ENCODE peak calls at places on chromosomes 5 and 9, in six cellular contexts. Z, F, X, Y, V and T are unnamed samples.

GRCh38 chr5:103340717-103341397 is 82.3 kb downstream of the MACIR start:
- DNase-seq in Y (no peak), X (peak; percentile 35), Z (no peak), V (peak; percentile 35), F (no peak), T (no peak)

GRCh38 chr9:97365634-97366033 is 46.3 kb upstream of the TDRD7 start:
- DNase-seq in V (no peak), Z (no peak), Y (no peak), F (no peak), X (no peak), T (no peak)

GRCh38 chr9:34459941-34460340 is 1.3 kb downstream of the DNAI1 start:
- DNase-seq in Z (no peak), V (no peak), Y (no peak), F (no peak), X (no peak), T (no peak)

GRCh38 chr5:107670028-107670926 is 460 bp downstream of the EFNA5 start:
- DNase-seq in V (no peak), X (peak; percentile 29), Z (peak; percentile 77), Y (no peak), F (peak; percentile 70), T (peak; percentile 26)

GRCh38 chr9:129737479-129738269 is 15.2 kb downstream of the PTGES start:
- DNase-seq in X (peak; percentile 90), F (peak; percentile 95), V (peak; percentile 28), Y (peak; percentile 93), Z (peak; percentile 96), T (peak; percentile 56)

GRCh38 chr5:138953370-138954256 is 78.5 kb upstream of the LRRTM2 start:
- DNase-seq in Z (no peak), V (peak; percentile 35), Y (no peak), F (peak; percentile 33), X (peak; percentile 59), T (peak; percentile 68)

GRCh38 chr5:6832994-6833393 is 119.8 kb downstream of the TENT4A start:
- DNase-seq in Y (no peak), V (no peak), Z (no peak), F (no peak), X (no peak), T (peak; percentile 17)

GRCh38 chr5:4413996-4414395 is 726.1 kb upstream of the ADAMTS16 start:
- DNase-seq in X (no peak), V (no peak), F (no peak), Z (peak; percentile 73), Y (no peak), T (no peak)

GRCh38 chr9:31304576-31304975 is 1079.9 kb upstream of the ACO1 start:
- DNase-seq in Y (no peak), X (no peak), F (peak; percentile 69), Z (no peak), V (peak; percentile 10), T (peak; percentile 5)

GRCh38 chr5:111530298-111530740 is 18.0 kb upstream of the STARD4 start:
- DNase-seq in Y (no peak), V (no peak), X (peak; percentile 43), Z (no peak), F (no peak), T (peak; percentile 18)

GRCh38 chr5:143154495-143155375 is 248.8 kb downstream of the NR3C1 start:
- DNase-seq in Z (peak; percentile 71), Y (no peak), F (peak; percentile 68), V (no peak), X (no peak), T (peak; percentile 47)

GRCh38 chr9:77142366-77142765 is 35.0 kb upstream of the VPS13A start:
- DNase-seq in F (no peak), Y (no peak), V (no peak), X (no peak), Z (no peak), T (no peak)

GRCh38 chr5:116859666-116860320 is 285.2 kb upstream of the SEMA6A start:
- DNase-seq in F (peak; percentile 2), X (no peak), Y (no peak), V (no peak), Z (no peak), T (no peak)

GRCh38 chr5:169280286-169280685 is 20.7 kb downstream of the SLIT3 start:
- DNase-seq in X (no peak), Z (no peak), F (no peak), Y (no peak), V (no peak), T (no peak)

GRCh38 chr5:68542207-68542606 is 326.7 kb downstream of the PIK3R1 start:
- DNase-seq in F (peak; percentile 81), Z (no peak), X (no peak), V (no peak), Y (no peak), T (no peak)

GRCh38 chr9:7216004-7216821 is 458.4 kb downstream of the KDM4C start:
- DNase-seq in F (no peak), X (no peak), Z (peak; percentile 52), Y (no peak), V (no peak), T (peak; percentile 60)

GRCh38 chr5:175693746-175694145 is 35.9 kb downstream of the HRH2 start:
- DNase-seq in X (no peak), V (no peak), Z (no peak), Y (no peak), F (no peak), T (no peak)

GRCh38 chr9:95857896-95858295 is 17.6 kb upstream of the ERCC6L2 start:
- DNase-seq in V (no peak), Y (no peak), Z (no peak), X (peak; percentile 24), F (no peak), T (no peak)

GRCh38 chr9:91864372-91864771 is 85.7 kb downstream of the ROR2 start:
- DNase-seq in F (no peak), X (no peak), Z (no peak), Y (no peak), V (no peak), T (no peak)

GRCh38 chr9:122125891-122126331 is 32.8 kb upstream of the TTLL11 start:
- DNase-seq in F (peak; percentile 15), V (no peak), Z (peak; percentile 87), Y (no peak), X (no peak), T (no peak)

GRCh38 chr9:121750715-121751623 is 99.5 kb downstream of the DAB2IP start:
- DNase-seq in F (no peak), X (no peak), V (no peak), Z (peak; percentile 59), Y (peak; percentile 85), T (no peak)

GRCh38 chr5:58622884-58623871 is 40.3 kb downstream of the RAB3C start:
- DNase-seq in V (no peak), X (no peak), Y (no peak), Z (no peak), F (no peak), T (no peak)

GRCh38 chr5:1182633-1183423 is 18.6 kb upstream of the SLC6A19 start:
- DNase-seq in Z (no peak), X (no peak), V (no peak), F (no peak), Y (peak; percentile 63), T (no peak)

GRCh38 chr9:95505676-95506437 is 10.9 kb downstream of the PTCH1 start:
- DNase-seq in Z (peak; percentile 83), Y (peak; percentile 71), V (no peak), F (peak; percentile 76), X (peak; percentile 68), T (peak; percentile 33)

GRCh38 chr5:103674739-103675138 is 112.2 kb upstream of the NUDT12 start:
- DNase-seq in V (no peak), X (no peak), Z (no peak), Y (no peak), F (peak; percentile 71), T (no peak)

GRCh38 chr5:56025303-56025885 is 30.6 kb upstream of the IL6ST start:
- DNase-seq in Y (peak; percentile 58), X (no peak), V (no peak), Z (no peak), F (peak; percentile 22), T (peak; percentile 13)

GRCh38 chr5:146620663-146621051 is 104.7 kb upstream of the GPR151 start:
- DNase-seq in X (no peak), V (no peak), Y (no peak), F (no peak), Z (peak; percentile 58), T (no peak)

GRCh38 chr9:137365056-137365455 is 57.9 kb downstream of the EXD3 start:
- DNase-seq in F (no peak), V (no peak), Z (no peak), Y (no peak), X (no peak), T (no peak)

GRCh38 chr5:143126121-143127019 is 277.1 kb downstream of the NR3C1 start:
- DNase-seq in Y (no peak), X (no peak), Z (no peak), F (no peak), V (no peak), T (no peak)

GRCh38 chr5:43485406-43485805 is 1.7 kb upstream of the TMEM267 start:
- DNase-seq in Y (no peak), V (no peak), F (no peak), Z (no peak), X (no peak), T (no peak)

GRCh38 chr5:149492781-149493180 is 58.5 kb downstream of the CSNK1A1 start:
- DNase-seq in Y (no peak), F (no peak), X (no peak), Z (no peak), V (no peak), T (no peak)

GRCh38 chr9:12680341-12680740 is 12.8 kb upstream of the TYRP1 start:
- DNase-seq in X (no peak), Z (no peak), F (peak; percentile 76), Y (no peak), V (peak; percentile 89), T (peak; percentile 70)

GRCh38 chr9:124482431-124483031 is 24.7 kb downstream of the NR5A1 start:
- DNase-seq in X (no peak), Y (no peak), F (no peak), Z (peak; percentile 90), V (no peak), T (no peak)

GRCh38 chr5:143166661-143167420 is 236.6 kb downstream of the NR3C1 start:
- DNase-seq in V (no peak), Z (no peak), Y (no peak), X (no peak), F (no peak), T (no peak)

GRCh38 chr5:31853398-31854135 is 214.6 kb downstream of the PDZD2 start:
- DNase-seq in Y (no peak), V (no peak), F (no peak), Z (peak; percentile 70), X (no peak), T (no peak)

GRCh38 chr5:61486476-61486875 is 154.4 kb downstream of the ZSWIM6 start:
- DNase-seq in F (no peak), V (no peak), Y (no peak), X (no peak), Z (no peak), T (no peak)

GRCh38 chr5:151770383-151771258 is 1.1 kb upstream of the G3BP1 start:
- DNase-seq in Y (peak; percentile 28), X (peak; percentile 51), F (peak; percentile 75), Z (peak; percentile 92), V (no peak), T (peak; percentile 88)